ENCODE peak calls at places on chromosomes 13 and 19, in seven cellular contexts. One of them, this sample, is unnamed.

GRCh38 chr19:46913852-46914430 is 53.1 kb downstream of the ARHGAP35 start:
- DNase-seq in left ventricle myocardium inferior: no peak
- DNase-seq in A673: peak; percentile 62
- DNase-seq in breast epithelium: no peak
- DNase-seq in ovary: no peak
- DNase-seq in A549: peak; percentile 38
- DNase-seq in tibial nerve: no peak
- DNase-seq in this sample: no peak

GRCh38 chr13:110593430-110594130 is 21.8 kb upstream of the NAXD start:
- DNase-seq in ovary: no peak
- DNase-seq in A549: peak; percentile 54
- DNase-seq in A673: peak; percentile 80
- DNase-seq in left ventricle myocardium inferior: no peak
- DNase-seq in breast epithelium: no peak
- DNase-seq in tibial nerve: peak; percentile 28
- DNase-seq in this sample: no peak

GRCh38 chr19:8069116-8069973 is 16.8 kb downstream of the CCL25 start:
- DNase-seq in A549: peak; percentile 45
- DNase-seq in left ventricle myocardium inferior: no peak
- DNase-seq in tibial nerve: no peak
- DNase-seq in breast epithelium: no peak
- DNase-seq in A673: peak; percentile 29
- DNase-seq in ovary: no peak
- DNase-seq in this sample: no peak

GRCh38 chr13:75481176-75482069 is 546 bp downstream of the TBC1D4 start:
- DNase-seq in ovary: peak; percentile 42
- DNase-seq in tibial nerve: peak; percentile 11
- DNase-seq in breast epithelium: no peak
- DNase-seq in A673: peak; percentile 39
- DNase-seq in A549: peak; percentile 21
- DNase-seq in left ventricle myocardium inferior: peak; percentile 22
- DNase-seq in this sample: peak; percentile 19

GRCh38 chr19:39671739-39672363 is 16.1 kb downstream of the LGALS16 start:
- DNase-seq in left ventricle myocardium inferior: no peak
- DNase-seq in ovary: no peak
- DNase-seq in tibial nerve: peak; percentile 51
- DNase-seq in A673: peak; percentile 65
- DNase-seq in A549: peak; percentile 83
- DNase-seq in breast epithelium: no peak
- DNase-seq in this sample: peak; percentile 26

GRCh38 chr13:43284162-43284561 is 260.8 kb downstream of the DNAJC15 start:
- DNase-seq in ovary: no peak
- DNase-seq in breast epithelium: no peak
- DNase-seq in A673: no peak
- DNase-seq in tibial nerve: no peak
- DNase-seq in A549: no peak
- DNase-seq in left ventricle myocardium inferior: no peak
- DNase-seq in this sample: no peak

GRCh38 chr19:35644987-35645679 is 3.0 kb upstream of the COX6B1 start:
- DNase-seq in A549: peak; percentile 79
- DNase-seq in left ventricle myocardium inferior: peak; percentile 90
- DNase-seq in tibial nerve: peak; percentile 90
- DNase-seq in breast epithelium: peak; percentile 58
- DNase-seq in A673: peak; percentile 88
- DNase-seq in ovary: peak; percentile 94
- DNase-seq in this sample: peak; percentile 90

GRCh38 chr13:27667946-27668345 is 46.3 kb downstream of the POLR1D start:
- DNase-seq in A549: no peak
- DNase-seq in tibial nerve: no peak
- DNase-seq in breast epithelium: no peak
- DNase-seq in left ventricle myocardium inferior: peak; percentile 22
- DNase-seq in A673: no peak
- DNase-seq in ovary: no peak
- DNase-seq in this sample: peak; percentile 32

GRCh38 chr13:50845211-50845610 is 1.7 kb upstream of the DLEU7 start:
- DNase-seq in A549: no peak
- DNase-seq in breast epithelium: no peak
- DNase-seq in ovary: no peak
- DNase-seq in left ventricle myocardium inferior: no peak
- DNase-seq in A673: no peak
- DNase-seq in tibial nerve: no peak
- DNase-seq in this sample: no peak

GRCh38 chr13:102825921-102826706 is 19.7 kb upstream of the ERCC5 start:
- DNase-seq in A673: peak; percentile 91
- DNase-seq in left ventricle myocardium inferior: no peak
- DNase-seq in A549: no peak
- DNase-seq in ovary: no peak
- DNase-seq in breast epithelium: no peak
- DNase-seq in tibial nerve: no peak
- DNase-seq in this sample: no peak

GRCh38 chr19:32373614-32374295 is 28.3 kb downstream of the ZNF507 start:
- DNase-seq in ovary: peak; percentile 50
- DNase-seq in A549: peak; percentile 100
- DNase-seq in A673: peak; percentile 29
- DNase-seq in breast epithelium: peak; percentile 63
- DNase-seq in left ventricle myocardium inferior: no peak
- DNase-seq in tibial nerve: no peak
- DNase-seq in this sample: no peak

GRCh38 chr19:15464394-15465385 is at the start of gene RASAL3:
- DNase-seq in tibial nerve: no peak
- DNase-seq in A549: no peak
- DNase-seq in left ventricle myocardium inferior: no peak
- DNase-seq in ovary: no peak
- DNase-seq in A673: no peak
- DNase-seq in breast epithelium: no peak
- DNase-seq in this sample: no peak

GRCh38 chr13:78015782-78016181 is 97.2 kb upstream of the EDNRB start:
- DNase-seq in breast epithelium: no peak
- DNase-seq in left ventricle myocardium inferior: no peak
- DNase-seq in ovary: no peak
- DNase-seq in A549: no peak
- DNase-seq in tibial nerve: no peak
- DNase-seq in A673: no peak
- DNase-seq in this sample: no peak

GRCh38 chr13:50015263-50015662 is at the start of gene KCNRG:
- DNase-seq in ovary: no peak
- DNase-seq in A673: no peak
- DNase-seq in left ventricle myocardium inferior: no peak
- DNase-seq in A549: no peak
- DNase-seq in tibial nerve: no peak
- DNase-seq in breast epithelium: no peak
- DNase-seq in this sample: no peak

GRCh38 chr19:35938282-35939224 is 2.4 kb downstream of the LRFN3 start:
- DNase-seq in A549: no peak
- DNase-seq in A673: no peak
- DNase-seq in left ventricle myocardium inferior: no peak
- DNase-seq in tibial nerve: no peak
- DNase-seq in breast epithelium: no peak
- DNase-seq in ovary: no peak
- DNase-seq in this sample: no peak

GRCh38 chr13:99062593-99062992 is 84.7 kb upstream of the DOCK9 start:
- DNase-seq in breast epithelium: peak; percentile 37
- DNase-seq in A549: no peak
- DNase-seq in left ventricle myocardium inferior: peak; percentile 30
- DNase-seq in A673: peak; percentile 87
- DNase-seq in ovary: peak; percentile 51
- DNase-seq in tibial nerve: no peak
- DNase-seq in this sample: peak; percentile 76

GRCh38 chr19:36113895-36114762 is 546 bp downstream of the POLR2I start:
- DNase-seq in tibial nerve: peak; percentile 22
- DNase-seq in ovary: peak; percentile 51
- DNase-seq in left ventricle myocardium inferior: no peak
- DNase-seq in A673: no peak
- DNase-seq in A549: peak; percentile 67
- DNase-seq in breast epithelium: peak; percentile 25
- DNase-seq in this sample: no peak

GRCh38 chr13:77555246-77555645 is 19.7 kb downstream of the SCEL start:
- DNase-seq in A673: peak; percentile 21
- DNase-seq in breast epithelium: no peak
- DNase-seq in A549: no peak
- DNase-seq in tibial nerve: no peak
- DNase-seq in ovary: no peak
- DNase-seq in left ventricle myocardium inferior: no peak
- DNase-seq in this sample: no peak

GRCh38 chr19:33639034-33639681 is 17.4 kb downstream of the CHST8 start:
- DNase-seq in breast epithelium: no peak
- DNase-seq in A549: no peak
- DNase-seq in A673: no peak
- DNase-seq in tibial nerve: no peak
- DNase-seq in ovary: no peak
- DNase-seq in left ventricle myocardium inferior: no peak
- DNase-seq in this sample: no peak

DNA sequence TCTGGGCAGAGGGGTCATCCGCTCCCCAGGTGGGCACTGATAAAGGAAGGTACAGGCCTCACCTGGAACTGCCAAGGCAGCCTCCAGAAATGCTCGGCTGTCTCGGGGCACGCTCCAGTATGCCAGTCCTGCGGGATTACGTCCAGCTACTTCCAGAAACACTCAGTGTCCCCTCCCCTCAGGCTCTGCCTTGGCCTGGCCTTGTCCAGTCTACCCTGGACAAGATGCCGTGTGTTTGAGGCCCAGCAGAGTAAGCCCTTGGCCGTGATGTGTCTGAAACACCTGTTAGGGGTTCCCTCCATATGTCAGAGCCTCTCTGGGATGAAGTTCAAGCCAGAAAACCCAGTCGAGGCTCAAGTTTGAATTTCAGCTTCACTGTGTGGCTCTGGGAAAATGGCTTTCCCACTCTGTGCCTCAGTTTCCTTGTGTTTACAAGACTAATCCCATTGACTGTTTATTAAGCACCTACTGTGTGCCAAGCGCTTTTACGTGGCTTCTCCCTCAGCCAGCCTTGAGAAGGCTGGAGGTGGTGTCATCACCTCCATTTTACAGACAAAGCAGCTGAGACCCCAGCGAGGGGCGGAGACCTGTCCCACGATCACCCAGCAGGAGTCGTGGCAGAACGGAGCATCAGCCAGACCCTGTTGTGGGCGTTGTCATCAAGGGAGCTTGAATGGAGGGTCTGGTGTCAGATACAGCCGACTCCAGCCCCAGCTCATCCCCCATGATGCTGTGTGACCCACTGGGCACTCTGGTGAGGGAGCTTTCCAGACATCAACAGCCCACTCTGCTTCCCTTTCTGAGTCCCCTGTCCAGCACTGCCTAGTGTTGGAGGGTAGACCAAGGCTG is 2.0 kb upstream of the PIK3R2 start:
- DNase-seq in tibial nerve: no peak
- DNase-seq in left ventricle myocardium inferior: no peak
- DNase-seq in A549: no peak
- DNase-seq in ovary: peak; percentile 27
- DNase-seq in breast epithelium: no peak
- DNase-seq in A673: no peak
- DNase-seq in this sample: no peak
- TF ChIP-seq CTCF in tibial nerve: no peak
- TF ChIP-seq CTCF in left ventricle myocardium inferior: no peak
- TF ChIP-seq CTCF in A549: no peak
- TF ChIP-seq CTCF in ovary: no peak
- TF ChIP-seq CTCF in breast epithelium: no peak
- TF ChIP-seq CTCF in A673: no peak
- TF ChIP-seq CTCF in this sample: no peak

GRCh38 chr13:48223016-48223385 is 10.0 kb upstream of the ITM2B start:
- DNase-seq in ovary: no peak
- DNase-seq in A673: no peak
- DNase-seq in A549: no peak
- DNase-seq in breast epithelium: no peak
- DNase-seq in left ventricle myocardium inferior: no peak
- DNase-seq in tibial nerve: no peak
- DNase-seq in this sample: no peak
- H3K4me3 ChIP-seq in ovary: peak overlapping the region; percentile 36
- H3K4me3 ChIP-seq in A673: no peak overlapping the region
- H3K4me3 ChIP-seq in A549: no peak overlapping the region
- H3K4me3 ChIP-seq in breast epithelium: peak overlapping the region; percentile 36
- H3K4me3 ChIP-seq in left ventricle myocardium inferior: peak overlapping the region; percentile 57
- H3K4me3 ChIP-seq in tibial nerve: peak overlapping the region; percentile 46
- H3K4me3 ChIP-seq in this sample: no peak overlapping the region

DNA sequence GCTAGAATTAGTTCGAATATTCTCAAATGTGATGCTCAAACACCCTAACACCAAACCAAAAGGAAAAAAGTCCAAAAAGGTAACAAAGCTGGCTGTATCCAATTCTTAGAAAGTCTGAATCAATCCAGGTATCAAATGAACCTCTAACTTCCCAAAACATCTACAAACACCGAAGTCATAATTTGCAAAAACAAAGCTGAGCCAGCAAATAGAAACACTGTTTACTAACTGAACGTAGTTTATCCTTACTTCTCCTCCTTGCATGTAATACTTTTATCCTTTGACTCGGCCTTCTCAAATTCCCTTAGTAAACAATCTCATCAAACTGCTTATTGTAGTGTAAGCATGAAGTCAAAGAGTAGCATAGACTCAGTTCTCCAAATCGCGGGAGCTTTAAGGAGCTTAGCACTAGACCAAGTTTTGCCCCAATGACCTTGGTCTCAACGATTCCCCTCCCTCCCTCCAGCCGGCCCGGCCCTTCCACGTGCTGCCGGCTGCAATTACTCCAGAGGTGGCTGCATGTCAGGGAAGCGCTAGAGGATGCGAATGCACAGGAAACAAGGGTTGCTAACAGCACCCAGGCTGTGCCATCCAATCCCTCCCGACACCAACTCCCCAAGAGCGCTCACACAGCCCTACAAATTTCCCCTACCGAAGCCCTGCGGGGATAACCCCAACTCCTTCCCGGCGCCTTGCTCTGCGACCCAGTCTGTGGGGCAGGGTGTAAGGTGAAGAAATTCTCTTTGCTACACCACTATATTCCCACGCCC is 693 bp downstream of the XPO4 start:
- DNase-seq in left ventricle myocardium inferior: peak; percentile 14
- DNase-seq in A549: peak; percentile 42
- DNase-seq in tibial nerve: no peak
- DNase-seq in ovary: peak; percentile 18
- DNase-seq in A673: peak; percentile 40
- DNase-seq in breast epithelium: no peak
- DNase-seq in this sample: peak; percentile 22
- H3K27ac ChIP-seq in left ventricle myocardium inferior: peak overlapping the region; percentile 93
- H3K27ac ChIP-seq in A549: peak overlapping the region; percentile 97
- H3K27ac ChIP-seq in tibial nerve: peak overlapping the region; percentile 96
- H3K27ac ChIP-seq in ovary: peak overlapping the region; percentile 87
- H3K27ac ChIP-seq in A673: peak overlapping the region; percentile 96
- H3K27ac ChIP-seq in breast epithelium: peak overlapping the region; percentile 94
- H3K27ac ChIP-seq in this sample: peak overlapping the region; percentile 92

DNA sequence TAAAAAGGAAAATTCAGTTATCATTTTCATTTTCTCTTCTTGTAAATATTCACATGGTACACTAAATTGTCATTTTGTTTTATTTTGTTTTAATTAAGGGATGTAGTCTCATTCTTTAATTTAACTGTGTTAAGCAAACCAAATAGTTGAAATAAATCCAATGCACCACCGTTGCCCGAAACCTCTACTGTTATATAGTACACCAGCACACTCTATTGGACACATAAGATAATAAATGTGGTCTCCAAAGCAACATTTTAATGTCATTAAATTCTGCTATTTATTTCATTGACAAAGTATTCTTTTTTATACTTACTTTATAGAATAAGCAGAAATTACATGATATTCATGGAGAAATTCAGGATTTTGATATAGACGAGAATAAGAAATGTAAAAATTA is 156.4 kb upstream of the FREM2 start:
- DNase-seq in A549: no peak
- DNase-seq in breast epithelium: no peak
- DNase-seq in A673: peak; percentile 57
- DNase-seq in ovary: no peak
- DNase-seq in left ventricle myocardium inferior: no peak
- DNase-seq in tibial nerve: no peak
- DNase-seq in this sample: no peak
- TF ChIP-seq CTCF in A549: peak; percentile 31
- TF ChIP-seq CTCF in breast epithelium: no peak
- TF ChIP-seq CTCF in A673: peak; percentile 68
- TF ChIP-seq CTCF in ovary: peak; percentile 47
- TF ChIP-seq CTCF in left ventricle myocardium inferior: peak; percentile 58
- TF ChIP-seq CTCF in tibial nerve: peak; percentile 18
- TF ChIP-seq CTCF in this sample: peak; percentile 63

This sample was measured in heart right ventricle.